ENCODE peak calls at places on chromosomes 5 and 9, in eight cellular contexts. R is endodermal cell; A is Calu3; T is upper lobe of right lung; G is activated naive CD4-positive, alpha-beta T cell treated with anti-CD3 and anti-CD28 coated beads, Interleukin-2, amount 10 ng/mL, durations not matched to agents 7 days and 5 days; E is KG1; H is COLO829; Y is naive thymus-derived CD4-positive, alpha-beta T cell. M is an unnamed sample.

GRCh38 chr5:150573216-150573615 is 65.3 kb downstream of the NDST1 start:
- DNase-seq in R (no peak), A (no peak), T (no peak), G (no peak), E (no peak), H (no peak), Y (no peak), M (no peak)

GRCh38 chr9:125066839-125067619 is 76.3 kb downstream of the SCAI start:
- DNase-seq in R (no peak), A (no peak), T (no peak), G (no peak), E (no peak), H (no peak), Y (no peak), M (no peak)

GRCh38 chr9:36328798-36329411 is 70.7 kb upstream of the GNE start:
- DNase-seq in R (no peak), A (no peak), T (no peak), G (peak), E (peak), H (peak), Y (peak), M (peak)

GRCh38 chr5:36688722-36689121 is 82.3 kb downstream of the SLC1A3 start:
- DNase-seq in R (peak), A (peak), T (no peak), G (peak), E (peak), H (no peak), Y (no peak), M (peak)

GRCh38 chr9:17807670-17808282 is 228.9 kb downstream of the SH3GL2 start:
- DNase-seq in R (no peak), A (no peak), T (no peak), G (no peak), E (no peak), H (no peak), Y (no peak), M (no peak)

GRCh38 chr5:174693697-174694400 is 30.5 kb upstream of the MSX2 start:
- DNase-seq in R (peak), A (peak), T (no peak), G (no peak), E (no peak), H (no peak), Y (no peak), M (no peak)

GRCh38 chr9:107221321-107221720 is 61.8 kb upstream of the RAD23B start:
- DNase-seq in R (no peak), A (no peak), T (no peak), G (no peak), E (no peak), H (no peak), Y (no peak), M (no peak)

GRCh38 chr5:139752506-139753350 is 42.9 kb upstream of the PSD2 start:
- DNase-seq in R (no peak), A (no peak), T (no peak), G (no peak), E (no peak), H (no peak), Y (no peak), M (no peak)

GRCh38 chr9:137534256-137535119 is 15.7 kb downstream of the PNPLA7 start:
- DNase-seq in R (peak), A (peak), T (no peak), G (no peak), E (no peak), H (peak), Y (peak), M (peak)

GRCh38 chr5:145924849-145925248 is 11.5 kb upstream of the SH3RF2 start:
- DNase-seq in R (no peak), A (no peak), T (no peak), G (no peak), E (no peak), H (no peak), Y (no peak), M (no peak)

GRCh38 chr5:6408627-6409446 is 30.5 kb upstream of the MED10 start:
- DNase-seq in R (peak), A (no peak), T (no peak), G (no peak), E (no peak), H (no peak), Y (no peak), M (no peak)

GRCh38 chr9:124038239-124038638 is 26.7 kb downstream of the LHX2 start:
- DNase-seq in R (no peak), A (no peak), T (peak), G (no peak), E (no peak), H (no peak), Y (no peak), M (no peak)

GRCh38 chr5:56516034-56516433 is 282.9 kb upstream of the ANKRD55 start:
- DNase-seq in R (no peak), A (no peak), T (no peak), G (no peak), E (no peak), H (no peak), Y (no peak), M (no peak)

GRCh38 chr5:6681682-6682081 is 31.6 kb upstream of the TENT4A start:
- DNase-seq in R (no peak), A (no peak), T (no peak), G (no peak), E (no peak), H (no peak), Y (no peak), M (no peak)

GRCh38 chr5:67693956-67694564 is 497.5 kb upstream of the CD180 start:
- DNase-seq in R (no peak), A (no peak), T (peak), G (no peak), E (no peak), H (no peak), Y (no peak), M (no peak)